ENCODE peak calls at places on chromosomes 3 and 15, in nine cellular contexts. P, O, R, I, S, U, Y, X and D are unnamed samples.

GRCh38 chr3:4235690-4236089 is 67.5 kb upstream of the SETMAR start:
- DNase-seq in P (no peak), O (no peak), R (no peak), I (no peak), S (no peak), U (no peak), Y (no peak), X (no peak), D (no peak)

GRCh38 chr15:40493089-40493840 is 22.5 kb downstream of the CHST14 start:
- DNase-seq in P (peak), O (peak), R (no peak), I (peak), S (no peak), U (no peak), Y (no peak), X (no peak), D (no peak)

GRCh38 chr3:100060685-100061484 is 53.4 kb downstream of the FILIP1L start:
- DNase-seq in P (peak), O (no peak), R (no peak), I (no peak), S (no peak), U (no peak), Y (no peak), X (no peak), D (no peak)

GRCh38 chr3:72274511-72275295 is 489.8 kb upstream of the PROK2 start:
- DNase-seq in P (peak), O (peak), R (peak), I (no peak), S (peak), U (peak), Y (no peak), X (no peak), D (no peak)

GRCh38 chr15:31135523-31135922 is 34.0 kb upstream of the TRPM1 start:
- DNase-seq in P (peak), O (peak), R (no peak), I (no peak), S (no peak), U (no peak), Y (no peak), X (no peak), D (no peak)

GRCh38 chr15:72339777-72340177 is 19.8 kb upstream of the CELF6 start:
- DNase-seq in P (peak), O (peak), R (no peak), I (no peak), S (no peak), U (no peak), Y (no peak), X (no peak), D (no peak)

GRCh38 chr15:50916395-50916794 is 7.9 kb downstream of the AP4E1 start:
- DNase-seq in P (no peak), O (no peak), R (no peak), I (no peak), S (no peak), U (no peak), Y (no peak), X (no peak), D (no peak)

GRCh38 chr3:65259946-65260345 is 572.1 kb upstream of the ADAMTS9 start:
- DNase-seq in P (no peak), O (no peak), R (no peak), I (no peak), S (no peak), U (no peak), Y (no peak), X (no peak), D (no peak)

GRCh38 chr3:192835818-192836468 is 81.7 kb downstream of the MB21D2 start:
- DNase-seq in P (peak), O (peak), R (no peak), I (no peak), S (no peak), U (no peak), Y (no peak), X (no peak), D (no peak)

GRCh38 chr3:52108302-52109232 is 45.7 kb downstream of the POC1A start:
- DNase-seq in P (no peak), O (peak), R (no peak), I (no peak), S (no peak), U (no peak), Y (no peak), X (peak), D (peak)

GRCh38 chr3:13013151-13013561 is 60.1 kb downstream of the IQSEC1 start:
- DNase-seq in P (no peak), O (no peak), R (no peak), I (no peak), S (no peak), U (no peak), Y (no peak), X (no peak), D (no peak)